ENCODE peak calls at places on chromosomes 13 and 19, in four cellular contexts. K is H1, Q is GM12878, T is HepG2. J is an unnamed sample.

GRCh38 chr19:7852851-7853759 is 21.1 kb downstream of the PRR36 start:
- DNase-seq in Q (no peak), K (peak), T (peak), J (no peak)

GRCh38 chr19:10625003-10625761 is at the start of gene SLC44A2:
- DNase-seq in K (peak), Q (no peak), T (no peak), J (no peak)

GRCh38 chr13:26538363-26539317 is 18.8 kb upstream of the WASF3 start:
- DNase-seq in Q (no peak), K (no peak), T (no peak), J (no peak)

GRCh38 chr19:40322271-40322610 is 26.0 kb downstream of the C19orf47 start:
- DNase-seq in T (no peak), K (no peak), Q (no peak), J (no peak)

GRCh38 chr19:2549701-2550191 is 73.8 kb downstream of the GADD45B start:
- DNase-seq in T (no peak), Q (no peak), K (no peak), J (no peak)

GRCh38 chr19:8005534-8006256 is at the start of gene ELAVL1:
- DNase-seq in Q (no peak), K (peak), T (peak), J (peak)

GRCh38 chr13:21336609-21337008 is 122.5 kb downstream of the ZDHHC20 start:
- DNase-seq in T (no peak), K (no peak), Q (no peak), J (no peak)

GRCh38 chr13:105804561-105805190 is 730.8 kb downstream of the EFNB2 start:
- DNase-seq in K (no peak), Q (no peak), T (no peak), J (no peak)

GRCh38 chr13:21124853-21125252 is 51.5 kb downstream of the SKA3 start:
- DNase-seq in Q (no peak), K (no peak), T (peak), J (no peak)

GRCh38 chr19:45440873-45441654 is 17.3 kb upstream of the ERCC1 start:
- DNase-seq in Q (no peak), T (no peak), K (no peak), J (no peak)
- H3K9ac ChIP-seq in Q (no peak), T (peak), K (no peak), J (peak)

DNA sequence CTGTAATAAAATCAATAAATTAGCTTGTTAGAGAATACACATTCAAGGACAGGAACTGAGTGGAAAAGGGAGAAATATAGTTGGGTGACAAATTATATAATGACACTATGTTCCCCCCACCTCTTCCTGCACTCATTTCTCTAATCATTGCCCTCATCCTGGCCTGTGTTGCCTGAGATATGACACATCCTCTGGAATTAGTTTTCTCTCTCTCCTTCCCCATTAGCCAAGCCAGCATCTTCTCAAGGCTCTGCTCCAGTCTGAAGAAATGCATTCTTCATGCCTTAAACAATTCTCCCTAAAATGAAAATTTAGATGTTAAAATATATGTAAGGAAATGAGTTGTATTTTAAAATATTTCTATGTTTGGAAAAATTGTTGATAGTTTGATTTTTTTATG is 280.3 kb downstream of the POU4F1 start:
- DNase-seq in T (no peak), Q (no peak), K (no peak), J (no peak)
- TF ChIP-seq SUZ12 in T (no peak), Q (no peak), K (no peak), J (no peak)

DNA sequence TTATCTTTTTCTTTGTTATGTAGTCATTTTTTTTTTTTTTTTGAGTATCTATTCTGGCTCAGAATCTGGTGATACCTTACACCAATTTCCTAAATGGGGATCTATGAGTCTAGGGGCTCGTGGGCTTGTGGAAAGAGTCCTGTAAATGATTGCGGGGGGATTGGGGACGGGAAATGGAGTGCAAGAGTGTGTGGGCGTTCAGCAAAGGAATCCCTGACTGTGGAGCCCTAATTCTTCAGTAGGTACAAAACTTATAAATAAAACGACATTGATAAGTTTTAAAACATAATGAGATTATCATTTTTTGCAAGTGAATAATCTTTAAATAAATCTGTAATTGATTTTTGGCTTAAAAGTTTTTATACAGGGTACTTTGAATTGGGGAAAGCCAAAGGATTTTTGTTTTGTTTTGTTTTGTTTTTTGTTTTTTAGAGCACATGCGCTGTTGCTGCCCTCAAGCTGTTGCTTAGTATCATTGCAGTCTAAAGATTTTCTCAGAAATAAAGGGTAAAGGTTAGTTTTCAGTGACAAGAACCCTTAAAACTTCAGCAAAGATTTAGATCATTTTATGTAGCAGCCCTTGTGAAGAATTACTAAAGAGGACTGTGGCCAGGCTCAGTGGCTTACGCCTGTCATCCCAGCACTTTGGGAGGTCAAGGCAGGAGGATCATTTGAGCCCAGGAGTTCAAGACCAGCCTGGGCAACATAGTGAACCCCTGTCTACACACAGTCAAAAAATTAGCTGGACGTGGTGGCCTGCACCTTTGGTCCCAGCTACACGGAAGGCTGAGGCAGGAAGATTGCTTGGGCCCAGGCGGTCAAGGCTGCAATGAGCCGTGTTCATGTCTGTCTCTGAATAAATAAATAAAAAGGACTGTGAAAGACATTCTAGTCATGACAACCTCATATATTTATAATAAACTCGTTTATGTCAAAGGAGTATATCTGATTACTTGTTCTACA is 1.7 kb downstream of the ERCC5 start:
- DNase-seq in Q (no peak), K (no peak), T (no peak), J (no peak)
- H3K9ac ChIP-seq in Q (peak), K (no peak), T (peak), J (no peak)

GRCh38 chr13:48686810-48687209 is 33.1 kb downstream of the CYSLTR2 start:
- DNase-seq in T (no peak), K (no peak), Q (no peak), J (no peak)
- TF ChIP-seq SUZ12 in T (no peak), K (no peak), Q (no peak), J (no peak)

DNA sequence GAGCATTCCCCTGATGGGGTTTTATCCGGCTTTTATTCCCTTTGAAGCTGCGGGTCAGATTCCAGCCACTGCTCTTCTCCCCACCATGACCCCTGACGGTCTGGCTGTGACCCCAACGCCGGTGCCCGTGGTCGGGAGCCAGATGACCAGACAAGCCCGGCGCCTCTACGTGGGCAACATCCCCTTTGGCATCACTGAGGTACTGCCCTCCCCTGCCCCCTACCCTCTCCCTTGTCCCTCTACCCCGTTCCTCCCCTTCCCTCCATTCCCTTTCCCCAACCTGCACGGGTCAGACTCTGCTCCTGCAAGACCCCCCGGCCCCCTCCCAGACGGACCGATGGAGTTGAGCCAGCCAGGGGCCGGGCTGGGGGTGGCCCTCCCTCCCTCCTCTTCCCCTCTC is 6.2 kb downstream of the U2AF2 start:
- DNase-seq in K (no peak), Q (no peak), T (no peak), J (no peak)
- H3K9ac ChIP-seq in K (no peak), Q (no peak), T (no peak), J (no peak)

DNA sequence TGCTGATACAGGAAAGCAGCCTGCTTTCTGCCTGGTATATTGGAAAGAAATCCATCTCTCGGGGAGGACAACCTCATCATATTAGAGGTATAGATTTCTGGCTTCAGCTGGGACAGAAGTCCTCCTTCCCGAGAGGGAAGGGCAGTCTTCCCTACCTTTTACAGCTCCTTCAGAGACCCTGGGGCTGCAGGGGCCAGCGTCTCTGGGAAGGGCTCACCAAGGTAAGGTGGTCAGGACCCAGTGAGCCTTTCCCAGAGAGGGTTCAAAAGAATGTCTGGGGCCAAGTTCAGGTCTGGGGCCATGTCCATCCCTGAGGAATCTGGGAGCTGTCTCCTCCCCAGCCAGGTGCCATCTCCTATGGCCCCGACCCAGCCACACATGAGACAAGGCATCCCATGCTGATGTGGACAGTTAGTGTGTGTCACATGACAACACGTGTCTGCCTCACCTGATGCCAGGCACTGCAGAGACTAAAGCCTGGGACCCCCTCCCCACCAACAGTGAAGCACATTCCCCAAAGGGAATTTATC is 136.4 kb downstream of the URI1 start:
- DNase-seq in T (no peak), K (no peak), Q (no peak), J (no peak)
- TF ChIP-seq SUZ12 in T (no peak), K (no peak), Q (no peak), J (no peak)

GRCh38 chr13:25181597-25181996 is 9.5 kb upstream of the AMER2 start:
- DNase-seq in Q (no peak), T (no peak), K (no peak), J (no peak)

GRCh38 chr13:25187596-25187995 is 15.5 kb upstream of the AMER2 start:
- DNase-seq in K (no peak), Q (no peak), T (no peak), J (no peak)

GRCh38 chr13:25180795-25181537 is 8.9 kb upstream of the AMER2 start:
- DNase-seq in K (peak), Q (peak), T (no peak), J (no peak)

GRCh38 chr13:25190256-25190655 is 18.2 kb upstream of the AMER2 start:
- DNase-seq in Q (no peak), K (no peak), T (no peak), J (no peak)

GRCh38 chr13:25186187-25186586 is 14.1 kb upstream of the AMER2 start:
- DNase-seq in Q (no peak), T (no peak), K (peak), J (no peak)
- H3K9ac ChIP-seq in Q (no peak), T (no peak), K (no peak), J (no peak)

GRCh38 chr13:114130131-114130707 is 2.2 kb downstream of the RASA3 start:
- DNase-seq in K (no peak), T (no peak), Q (no peak), J (no peak)
- TF ChIP-seq SUZ12 in K (no peak), T (no peak), Q (no peak), J (no peak)